ENCODE peak calls at places on chromosomes 1 and 21, in six cellular contexts. N, X, I, D, Y and V are unnamed samples.

GRCh38 chr1:14625587-14626447 is 27.3 kb downstream of the KAZN start:
- DNase-seq in X (no peak), N (no peak), Y (peak), D (no peak), I (no peak), V (no peak)

GRCh38 chr1:111592389-111593361 is 26.9 kb upstream of the RAP1A start:
- DNase-seq in Y (no peak), D (peak), I (peak), N (peak), X (peak), V (peak)

GRCh38 chr1:101237229-101237837 is 514 bp downstream of the S1PR1 start:
- DNase-seq in Y (no peak), I (peak), D (peak), N (peak), X (no peak), V (no peak)

GRCh38 chr1:116754203-116754977 is at the start of gene CD2:
- DNase-seq in D (no peak), Y (no peak), X (no peak), N (no peak), I (peak), V (no peak)

GRCh38 chr1:39509360-39510009 is 18.0 kb downstream of the BMP8A start:
- DNase-seq in Y (no peak), I (no peak), N (no peak), D (peak), X (peak), V (no peak)

GRCh38 chr1:8422439-8423133 is 104.7 kb downstream of the SLC45A1 start:
- DNase-seq in N (no peak), D (no peak), Y (no peak), I (no peak), X (no peak), V (peak)

GRCh38 chr21:31531967-31532366 is 127.5 kb upstream of the SOD1 start:
- DNase-seq in I (no peak), Y (no peak), X (no peak), D (no peak), N (no peak), V (no peak)

GRCh38 chr1:186403632-186404031 is 28.0 kb downstream of the ODR4 start:
- DNase-seq in I (no peak), N (no peak), X (no peak), Y (no peak), D (no peak), V (no peak)

GRCh38 chr1:114585221-114585620 is 3.8 kb upstream of the BCAS2 start:
- DNase-seq in N (no peak), X (no peak), D (no peak), I (no peak), Y (peak), V (no peak)

GRCh38 chr1:172810480-172810879 is 151.6 kb downstream of the FASLG start:
- DNase-seq in D (no peak), I (no peak), N (no peak), Y (no peak), X (no peak), V (no peak)

GRCh38 chr1:77313491-77313890 is 31.7 kb downstream of the AK5 start:
- DNase-seq in I (peak), N (no peak), D (peak), Y (no peak), X (no peak), V (peak)

GRCh38 chr1:2402420-2402819 is 9.9 kb downstream of the PEX10 start:
- DNase-seq in Y (no peak), N (no peak), D (no peak), X (no peak), I (no peak), V (no peak)

GRCh38 chr1:201742476-201742875 is 86.5 kb upstream of the IPO9 start:
- DNase-seq in D (no peak), N (no peak), X (no peak), I (no peak), Y (no peak), V (no peak)

GRCh38 chr1:91724644-91725043 is 161.3 kb downstream of the TGFBR3 start:
- DNase-seq in Y (no peak), D (no peak), X (no peak), N (no peak), I (no peak), V (no peak)

GRCh38 chr1:116496898-116497297 is 73.9 kb downstream of the CD58 start:
- DNase-seq in I (no peak), Y (no peak), N (no peak), D (no peak), X (no peak), V (no peak)

GRCh38 chr1:183282101-183282855 is 96.2 kb downstream of the LAMC2 start:
- DNase-seq in D (no peak), I (no peak), Y (no peak), N (no peak), X (no peak), V (no peak)

GRCh38 chr1:62229468-62229867 is 34.8 kb downstream of the L1TD1 start:
- DNase-seq in D (no peak), Y (no peak), X (no peak), N (no peak), I (no peak), V (no peak)

GRCh38 chr1:93680121-93681094 is 1.2 kb downstream of the BCAR3 start:
- DNase-seq in Y (no peak), D (peak), N (peak), I (peak), X (peak), V (peak)

GRCh38 chr1:156754219-156754618 is 2.7 kb upstream of the HDGF start:
- DNase-seq in N (no peak), I (no peak), X (no peak), Y (no peak), D (no peak), V (no peak)

GRCh38 chr1:181504294-181505115 is 21.2 kb downstream of the CACNA1E start:
- DNase-seq in N (no peak), Y (peak), I (no peak), X (no peak), D (peak), V (peak)

GRCh38 chr1:211714154-211714553 is 38.7 kb upstream of the NEK2 start:
- DNase-seq in X (no peak), I (no peak), N (no peak), Y (no peak), D (no peak), V (no peak)

GRCh38 chr1:45410850-45411509 is 70.7 kb upstream of the MUTYH start:
- DNase-seq in N (no peak), I (no peak), D (no peak), Y (no peak), X (no peak), V (no peak)

GRCh38 chr1:86618358-86618757 is 71.5 kb downstream of the CLCA4 start:
- DNase-seq in X (no peak), Y (no peak), D (no peak), I (no peak), N (no peak), V (no peak)

GRCh38 chr1:205599667-205600042 is 32.2 kb downstream of the ELK4 start:
- DNase-seq in Y (no peak), D (no peak), I (no peak), X (no peak), N (no peak), V (no peak)

GRCh38 chr21:39020751-39021474 is 162.3 kb downstream of the PSMG1 start:
- DNase-seq in N (peak), Y (no peak), I (no peak), X (no peak), D (peak), V (no peak)

GRCh38 chr1:159821171-159821867 is 5.4 kb upstream of the SLAMF8 start:
- DNase-seq in Y (no peak), I (no peak), D (no peak), N (no peak), X (no peak), V (no peak)

GRCh38 chr1:225156254-225156653 is 226.8 kb downstream of the DNAH14 start:
- DNase-seq in X (no peak), D (peak), Y (no peak), I (no peak), N (no peak), V (no peak)

GRCh38 chr1:174039069-174039468 is 16.9 kb upstream of the RC3H1 start:
- DNase-seq in X (no peak), I (no peak), Y (no peak), D (peak), N (no peak), V (no peak)

GRCh38 chr1:77489910-77490309 is 192.5 kb downstream of the ZZZ3 start:
- DNase-seq in I (no peak), X (no peak), D (peak), N (peak), Y (no peak), V (no peak)

GRCh38 chr1:151047925-151048644 is 534 bp downstream of the C1orf56 start:
- DNase-seq in D (peak), X (peak), I (peak), N (peak), Y (peak), V (peak)

GRCh38 chr21:39612233-39613028 is at the start of gene B3GALT5:
- DNase-seq in N (no peak), I (no peak), X (no peak), Y (peak), D (peak), V (no peak)